ENCODE peak calls at places on chromosome 22, in six cellular contexts. One of them, this sample, is unnamed.

GRCh38 chr22:17990167-17990566 is 34.2 kb downstream of the MICAL3 start:
- DNase-seq in ecto neural progenitor cell: no peak
- DNase-seq in activated B cell treated with CpG ODN at 0.5 μM for 24 hours: no peak
- DNase-seq in HFF-Myc: no peak
- DNase-seq in lung: no peak
- DNase-seq in HFFc6: no peak
- DNase-seq in this sample: no peak

GRCh38 chr22:30902496-30903357 is 65.8 kb downstream of the MORC2 start:
- DNase-seq in ecto neural progenitor cell: no peak
- DNase-seq in activated B cell treated with CpG ODN at 0.5 μM for 24 hours: no peak
- DNase-seq in HFF-Myc: no peak
- DNase-seq in lung: no peak
- DNase-seq in HFFc6: no peak
- DNase-seq in this sample: no peak

GRCh38 chr22:27380826-27381225 is 420.7 kb downstream of the MN1 start:
- DNase-seq in ecto neural progenitor cell: peak
- DNase-seq in activated B cell treated with CpG ODN at 0.5 μM for 24 hours: no peak
- DNase-seq in HFF-Myc: no peak
- DNase-seq in lung: no peak
- DNase-seq in HFFc6: no peak
- DNase-seq in this sample: no peak

GRCh38 chr22:30228509-30229359 is 17.8 kb downstream of the LIF start:
- DNase-seq in ecto neural progenitor cell: no peak
- DNase-seq in activated B cell treated with CpG ODN at 0.5 μM for 24 hours: no peak
- DNase-seq in HFF-Myc: no peak
- DNase-seq in lung: no peak
- DNase-seq in HFFc6: peak
- DNase-seq in this sample: no peak

GRCh38 chr22:33166206-33166605 is 108.0 kb upstream of the SYN3 start:
- DNase-seq in ecto neural progenitor cell: no peak
- DNase-seq in activated B cell treated with CpG ODN at 0.5 μM for 24 hours: no peak
- DNase-seq in HFF-Myc: no peak
- DNase-seq in lung: no peak
- DNase-seq in HFFc6: no peak
- DNase-seq in this sample: no peak

GRCh38 chr22:41302016-41302767 is 867 bp downstream of the ZC3H7B start:
- DNase-seq in ecto neural progenitor cell: peak
- DNase-seq in activated B cell treated with CpG ODN at 0.5 μM for 24 hours: peak
- DNase-seq in HFF-Myc: no peak
- DNase-seq in lung: no peak
- DNase-seq in HFFc6: no peak
- DNase-seq in this sample: no peak

GRCh38 chr22:41260871-41261270 is 20.1 kb upstream of the CHADL start:
- DNase-seq in ecto neural progenitor cell: no peak
- DNase-seq in activated B cell treated with CpG ODN at 0.5 μM for 24 hours: no peak
- DNase-seq in HFF-Myc: no peak
- DNase-seq in lung: no peak
- DNase-seq in HFFc6: no peak
- DNase-seq in this sample: no peak

GRCh38 chr22:43216738-43217137 is 29.8 kb upstream of the TTLL12 start:
- DNase-seq in ecto neural progenitor cell: no peak
- DNase-seq in activated B cell treated with CpG ODN at 0.5 μM for 24 hours: no peak
- DNase-seq in HFF-Myc: no peak
- DNase-seq in lung: no peak
- DNase-seq in HFFc6: no peak
- DNase-seq in this sample: no peak

GRCh38 chr22:48445113-48445827 is 1382.4 kb downstream of the BRD1 start:
- DNase-seq in ecto neural progenitor cell: no peak
- DNase-seq in activated B cell treated with CpG ODN at 0.5 μM for 24 hours: no peak
- DNase-seq in HFF-Myc: no peak
- DNase-seq in lung: no peak
- DNase-seq in HFFc6: no peak
- DNase-seq in this sample: no peak

GRCh38 chr22:30023099-30023498 is 57.2 kb upstream of the HORMAD2 start:
- DNase-seq in ecto neural progenitor cell: no peak
- DNase-seq in activated B cell treated with CpG ODN at 0.5 μM for 24 hours: no peak
- DNase-seq in HFF-Myc: no peak
- DNase-seq in lung: no peak
- DNase-seq in HFFc6: no peak
- DNase-seq in this sample: no peak

GRCh38 chr22:27804683-27805297 is 3.2 kb upstream of the MN1 start:
- DNase-seq in ecto neural progenitor cell: peak
- DNase-seq in activated B cell treated with CpG ODN at 0.5 μM for 24 hours: no peak
- DNase-seq in HFF-Myc: peak
- DNase-seq in lung: peak
- DNase-seq in HFFc6: peak
- DNase-seq in this sample: peak

GRCh38 chr22:30877662-30878515 is 90.7 kb downstream of the MORC2 start:
- DNase-seq in ecto neural progenitor cell: no peak
- DNase-seq in activated B cell treated with CpG ODN at 0.5 μM for 24 hours: no peak
- DNase-seq in HFF-Myc: no peak
- DNase-seq in lung: no peak
- DNase-seq in HFFc6: no peak
- DNase-seq in this sample: no peak

GRCh38 chr22:17785185-17786184 is 11.2 kb upstream of the BID start:
- DNase-seq in ecto neural progenitor cell: no peak
- DNase-seq in activated B cell treated with CpG ODN at 0.5 μM for 24 hours: peak
- DNase-seq in HFF-Myc: no peak
- DNase-seq in lung: peak
- DNase-seq in HFFc6: peak
- DNase-seq in this sample: no peak

GRCh38 chr22:27880778-27881394 is 38.2 kb downstream of the PITPNB start:
- DNase-seq in ecto neural progenitor cell: no peak
- DNase-seq in activated B cell treated with CpG ODN at 0.5 μM for 24 hours: no peak
- DNase-seq in HFF-Myc: peak
- DNase-seq in lung: peak
- DNase-seq in HFFc6: peak
- DNase-seq in this sample: peak

GRCh38 chr22:21641417-21641794 is 696 bp upstream of the SDF2L1 start:
- DNase-seq in ecto neural progenitor cell: peak
- DNase-seq in activated B cell treated with CpG ODN at 0.5 μM for 24 hours: no peak
- DNase-seq in HFF-Myc: no peak
- DNase-seq in lung: peak
- DNase-seq in HFFc6: peak
- DNase-seq in this sample: peak

GRCh38 chr22:27278986-27279385 is 522.6 kb downstream of the MN1 start:
- DNase-seq in ecto neural progenitor cell: no peak
- DNase-seq in activated B cell treated with CpG ODN at 0.5 μM for 24 hours: no peak
- DNase-seq in HFF-Myc: no peak
- DNase-seq in lung: no peak
- DNase-seq in HFFc6: no peak
- DNase-seq in this sample: no peak

GRCh38 chr22:50260801-50261614 is 475 bp downstream of the MAPK12 start:
- DNase-seq in ecto neural progenitor cell: no peak
- DNase-seq in activated B cell treated with CpG ODN at 0.5 μM for 24 hours: no peak
- DNase-seq in HFF-Myc: no peak
- DNase-seq in lung: no peak
- DNase-seq in HFFc6: peak
- DNase-seq in this sample: no peak

GRCh38 chr22:39623603-39624500 is 53.3 kb downstream of the CACNA1I start:
- DNase-seq in ecto neural progenitor cell: peak
- DNase-seq in activated B cell treated with CpG ODN at 0.5 μM for 24 hours: no peak
- DNase-seq in HFF-Myc: no peak
- DNase-seq in lung: no peak
- DNase-seq in HFFc6: no peak
- DNase-seq in this sample: no peak

GRCh38 chr22:17065433-17065832 is 19.4 kb upstream of the IL17RA start:
- DNase-seq in ecto neural progenitor cell: no peak
- DNase-seq in activated B cell treated with CpG ODN at 0.5 μM for 24 hours: no peak
- DNase-seq in HFF-Myc: no peak
- DNase-seq in lung: no peak
- DNase-seq in HFFc6: no peak
- DNase-seq in this sample: no peak

GRCh38 chr22:32473388-32473952 is 1.1 kb upstream of the FBXO7 start:
- DNase-seq in ecto neural progenitor cell: no peak
- DNase-seq in activated B cell treated with CpG ODN at 0.5 μM for 24 hours: peak
- DNase-seq in HFF-Myc: peak
- DNase-seq in lung: no peak
- DNase-seq in HFFc6: peak
- DNase-seq in this sample: peak

GRCh38 chr22:49302150-49302460 is 525.6 kb downstream of the BRD1 start:
- DNase-seq in ecto neural progenitor cell: no peak
- DNase-seq in activated B cell treated with CpG ODN at 0.5 μM for 24 hours: no peak
- DNase-seq in HFF-Myc: no peak
- DNase-seq in lung: no peak
- DNase-seq in HFFc6: no peak
- DNase-seq in this sample: no peak

GRCh38 chr22:39173787-39174497 is 21.5 kb upstream of the CBX7 start:
- DNase-seq in ecto neural progenitor cell: no peak
- DNase-seq in activated B cell treated with CpG ODN at 0.5 μM for 24 hours: no peak
- DNase-seq in HFF-Myc: no peak
- DNase-seq in lung: no peak
- DNase-seq in HFFc6: no peak
- DNase-seq in this sample: no peak

GRCh38 chr22:50672041-50672440 is 582 bp upstream of the SHANK3 start:
- DNase-seq in ecto neural progenitor cell: no peak
- DNase-seq in activated B cell treated with CpG ODN at 0.5 μM for 24 hours: no peak
- DNase-seq in HFF-Myc: no peak
- DNase-seq in lung: no peak
- DNase-seq in HFFc6: no peak
- DNase-seq in this sample: no peak

GRCh38 chr22:31342389-31343125 is 3.6 kb downstream of the PATZ1 start:
- DNase-seq in ecto neural progenitor cell: peak
- DNase-seq in activated B cell treated with CpG ODN at 0.5 μM for 24 hours: no peak
- DNase-seq in HFF-Myc: no peak
- DNase-seq in lung: no peak
- DNase-seq in HFFc6: no peak
- DNase-seq in this sample: no peak

This sample was measured in amniotic stem cell.